ENCODE peak calls at places on chromosomes 4 and X, in nine cellular contexts. I is Panc1; K is breast epithelium; T is CD8-positive, alpha-beta memory T cell; B is CD4-positive, CD25-positive, alpha-beta regulatory T cell; V is AG04450; M is cardiac muscle cell; C is ovary; F is thoracic aorta. S is an unnamed sample. For H3K9me3, the result is how much of the 10 kb centered on the place peaks cover.

GRCh38 chrX:37652053-37652452 is 33.5 kb upstream of the XK start:
- DNase-seq in I (no peak), K (no peak), T (no peak), B (no peak), V (no peak), M (no peak), C (no peak), F (no peak), S (no peak)

GRCh38 chr4:53199356-53199755 is 166.5 kb downstream of the SCFD2 start:
- DNase-seq in I (no peak), K (no peak), T (no peak), B (no peak), V (no peak), M (no peak), C (no peak), F (no peak), S (no peak)

GRCh38 chr4:6303943-6304342 is 34.3 kb downstream of the WFS1 start:
- DNase-seq in I (no peak), K (no peak), T (no peak), B (no peak), V (no peak), M (no peak), C (no peak), F (no peak), S (no peak)

GRCh38 chrX:105695451-105695850 is 126.9 kb upstream of the NRK start:
- DNase-seq in I (no peak), K (no peak), T (no peak), B (no peak), V (no peak), M (no peak), C (no peak), F (no peak), S (no peak)

GRCh38 chr4:89685690-89686089 is 151.3 kb downstream of the SNCA start:
- DNase-seq in I (no peak), K (no peak), T (no peak), B (no peak), V (no peak), M (no peak), C (no peak), F (no peak), S (no peak)

GRCh38 chr4:56739104-56739777 is 58.1 kb upstream of the HOPX start:
- DNase-seq in I (no peak), K (no peak), T (no peak), B (no peak), V (no peak), M (no peak), C (no peak), F (no peak), S (no peak)

GRCh38 chr4:152304220-152304619 is 231.7 kb downstream of the FBXW7 start:
- DNase-seq in I (no peak), K (no peak), T (no peak), B (no peak), V (no peak), M (no peak), C (no peak), F (no peak), S (no peak)

GRCh38 chr4:43296946-43297528 is 404.5 kb downstream of the GRXCR1 start:
- DNase-seq in I (no peak), K (no peak), T (no peak), B (no peak), V (no peak), M (no peak), C (no peak), F (no peak), S (no peak)

GRCh38 chrX:20116575-20117240 is at the start of gene MAP7D2:
- DNase-seq in I (no peak), K (no peak), T (no peak), B (no peak), V (no peak), M (peak), C (no peak), F (no peak), S (no peak)

GRCh38 chrX:66043584-66043983 is 3.7 kb upstream of the VSIG4 start:
- DNase-seq in I (no peak), K (no peak), T (no peak), B (no peak), V (no peak), M (no peak), C (no peak), F (no peak), S (no peak)

GRCh38 chr4:180665994-180666818 is 1577.0 kb upstream of the TENM3 start:
- DNase-seq in I (peak), K (no peak), T (no peak), B (no peak), V (peak), M (peak), C (no peak), F (no peak), S (peak)

GRCh38 chrX:40663880-40664630 is 16.7 kb upstream of the CXorf38 start:
- DNase-seq in I (no peak), K (no peak), T (no peak), B (no peak), V (no peak), M (peak), C (no peak), F (no peak), S (no peak)

GRCh38 chr4:73726000-73726399 is 14.4 kb upstream of the CXCL8 start:
- DNase-seq in I (no peak), K (no peak), T (no peak), B (no peak), V (peak), M (no peak), C (no peak), F (no peak), S (no peak)

GRCh38 chr4:86014599-86014998 is 345.3 kb downstream of the MAPK10 start:
- DNase-seq in I (no peak), K (no peak), T (no peak), B (no peak), V (no peak), M (peak), C (no peak), F (no peak), S (peak)

GRCh38 chrX:148573119-148573518 is 72.7 kb downstream of the AFF2 start:
- DNase-seq in I (no peak), K (no peak), T (no peak), B (no peak), V (no peak), M (peak), C (no peak), F (no peak), S (no peak)

GRCh38 chr4:177127658-177128057 is 182.0 kb upstream of the NEIL3 start:
- DNase-seq in I (no peak), K (no peak), T (no peak), B (no peak), V (no peak), M (no peak), C (no peak), F (no peak), S (no peak)
- H3K9me3 ChIP-seq in I (under half), K (under half), T (under half), B (under half), V (under half), M (under half), C (under half), F (under half), S (under half)

DNA sequence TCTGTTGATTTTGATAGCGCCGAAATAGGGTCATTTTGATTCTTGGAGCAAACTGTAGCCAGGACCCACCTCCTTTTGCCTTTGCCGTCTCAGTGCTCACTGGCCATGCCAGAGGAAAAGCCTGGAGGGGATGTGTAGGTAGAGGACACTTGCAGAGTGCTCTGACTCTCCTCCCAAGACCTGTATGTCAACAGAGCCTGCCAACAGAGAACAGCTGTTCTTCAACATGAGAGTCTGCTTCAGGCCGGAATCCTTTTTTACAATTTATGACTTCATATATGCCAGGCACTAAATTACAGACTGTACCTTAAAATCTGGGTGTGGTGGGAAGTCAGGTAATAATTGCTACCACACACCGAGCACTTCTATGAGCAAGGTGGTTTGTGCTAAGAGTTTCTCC is 94.2 kb downstream of the KDR start:
- DNase-seq in I (no peak), K (no peak), T (no peak), B (no peak), V (no peak), M (no peak), C (no peak), F (no peak), S (no peak)
- H3K9me3 ChIP-seq in I (under half), K (under half), T (under half), B (under half), V (under half), M (under half), C (under half), F (under half), S (under half)

DNA sequence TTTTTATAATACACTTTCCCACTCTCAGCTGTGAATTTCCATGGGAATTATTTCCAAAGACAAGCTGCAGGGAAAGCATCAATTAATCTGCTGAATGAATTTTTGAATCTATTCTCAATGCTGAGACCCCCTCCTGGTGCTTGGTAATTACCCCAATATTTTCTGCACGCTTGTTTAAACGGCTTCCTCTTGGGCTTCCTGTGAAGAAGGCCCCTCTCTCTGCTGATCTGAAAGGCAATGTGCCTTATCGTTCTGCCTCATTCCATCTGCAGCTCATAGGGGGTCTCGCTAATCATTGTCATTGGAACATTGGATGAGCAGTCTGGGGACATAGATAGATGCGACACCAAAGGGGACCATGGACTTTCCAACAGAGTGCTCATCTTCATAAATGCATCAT is 851.6 kb downstream of the PDHA2 start:
- DNase-seq in I (no peak), K (no peak), T (no peak), B (no peak), V (no peak), M (no peak), C (no peak), F (no peak), S (no peak)
- H3K9me3 ChIP-seq in I (under half), K (under half), T (under half), B (under half), V (under half), M (under half), C (under half), F (under half), S (under half)

GRCh38 chr4:154384012-154384411 is 107.6 kb downstream of the DCHS2 start:
- DNase-seq in I (no peak), K (no peak), T (no peak), B (no peak), V (no peak), M (no peak), C (no peak), F (no peak), S (no peak)
- H3K9me3 ChIP-seq in I (under half), K (under half), T (under half), B (under half), V (under half), M (under half), C (under half), F (under half), S (under half)

GRCh38 chrX:2897311-2897689 is 31.8 kb downstream of the ARSD start:
- DNase-seq in I (no peak), K (no peak), T (no peak), B (no peak), V (no peak), M (peak), C (no peak), F (no peak), S (no peak)

GRCh38 chrX:2901367-2902036 is 27.6 kb downstream of the ARSD start:
- DNase-seq in I (no peak), K (no peak), T (no peak), B (no peak), V (peak), M (no peak), C (no peak), F (no peak), S (no peak)

GRCh38 chrX:2902841-2903240 is 26.3 kb downstream of the ARSD start:
- DNase-seq in I (no peak), K (no peak), T (no peak), B (no peak), V (no peak), M (no peak), C (no peak), F (no peak), S (no peak)

GRCh38 chrX:2894885-2895292 is 34.2 kb downstream of the ARSD start:
- DNase-seq in I (no peak), K (no peak), T (no peak), B (no peak), V (peak), M (peak), C (no peak), F (no peak), S (no peak)

DNA sequence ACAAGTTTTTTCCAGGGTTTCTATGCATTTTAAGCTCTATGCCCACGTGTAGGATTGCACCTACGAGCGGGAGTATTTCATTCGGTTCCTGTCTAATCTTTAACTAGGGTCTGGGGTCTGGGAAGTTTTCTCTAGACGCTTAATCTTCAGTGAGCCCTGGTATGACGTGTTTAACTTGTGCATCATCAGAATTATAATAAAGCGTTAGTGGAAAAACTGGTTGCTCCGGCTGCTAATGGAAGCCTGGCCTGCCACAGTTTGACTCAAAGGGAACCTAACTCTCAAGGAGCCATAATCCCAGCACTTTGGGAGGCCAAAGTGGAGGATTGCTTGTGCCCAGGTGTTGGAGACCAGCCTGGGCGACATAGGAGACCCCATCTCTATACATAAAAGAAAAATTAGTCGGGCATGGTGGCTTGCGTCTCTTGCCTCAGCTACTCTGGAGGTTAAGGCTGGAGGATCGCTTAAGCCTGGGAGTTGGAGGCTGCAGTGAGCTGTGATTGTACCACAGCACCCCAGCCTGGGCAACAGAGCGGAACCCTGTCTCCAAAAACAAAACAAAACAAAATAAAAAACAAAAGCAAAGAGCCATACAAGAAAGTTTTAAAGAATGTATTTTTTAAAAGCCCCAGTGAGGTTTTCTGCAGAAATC is 30.2 kb downstream of the ARSD start:
- DNase-seq in I (no peak), K (peak), T (no peak), B (no peak), V (no peak), M (no peak), C (no peak), F (no peak), S (no peak)
- H3K9me3 ChIP-seq in I (under half), K (under half), T (under half), B (under half), V (under half), M (under half), C (under half), F (under half), S (under half)

GRCh38 chr4:761739-762138 is 56.1 kb downstream of the PCGF3 start:
- DNase-seq in I (no peak), K (no peak), T (no peak), B (no peak), V (no peak), M (no peak), C (no peak), F (no peak), S (no peak)
- H3K9me3 ChIP-seq in I (under half), K (under half), T (under half), B (under half), V (under half), M (under half), C (under half), F (half or more), S (under half)

GRCh38 chr4:54230479-54231418 is 1.7 kb downstream of the PDGFRA start:
- DNase-seq in I (no peak), K (peak), T (no peak), B (no peak), V (no peak), M (peak), C (peak), F (no peak), S (no peak)
- H3K9me3 ChIP-seq in I (under half), K (under half), T (under half), B (under half), V (under half), M (under half), C (under half), F (under half), S (under half)

DNA sequence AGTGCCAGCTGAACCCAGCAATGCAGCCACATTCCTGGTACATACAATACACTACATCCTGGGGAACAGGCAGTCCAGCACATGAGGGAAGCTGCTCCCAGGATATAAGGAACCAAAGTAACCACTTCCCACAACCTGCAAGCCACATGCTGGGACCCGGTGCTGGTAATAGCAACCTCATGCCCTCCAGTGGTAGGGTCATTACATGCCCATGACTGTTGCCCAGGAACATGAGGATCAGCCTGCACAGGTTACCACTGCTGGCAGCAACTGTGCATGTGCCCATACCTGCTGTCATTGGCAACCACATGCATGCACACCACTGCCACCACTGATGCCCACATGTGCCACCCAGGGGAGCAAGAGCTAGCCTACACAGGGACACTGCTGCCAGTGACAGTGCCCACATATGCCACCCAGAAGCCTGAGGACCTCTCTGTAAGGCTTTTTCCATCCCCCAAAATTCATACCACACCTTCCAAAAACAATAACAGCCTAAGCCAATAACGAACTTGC is 1982.5 kb downstream of the ARAP2 start:
- DNase-seq in I (no peak), K (no peak), T (no peak), B (no peak), V (no peak), M (no peak), C (no peak), F (no peak), S (no peak)
- H3K9me3 ChIP-seq in I (under half), K (under half), T (under half), B (under half), V (under half), M (under half), C (under half), F (under half), S (under half)

GRCh38 chr4:19159874-19160273 is 1091.8 kb upstream of the SLIT2 start:
- DNase-seq in I (no peak), K (no peak), T (no peak), B (no peak), V (no peak), M (no peak), C (no peak), F (no peak), S (no peak)
- H3K9me3 ChIP-seq in I (under half), K (under half), T (under half), B (under half), V (under half), M (under half), C (under half), F (under half), S (under half)

DNA sequence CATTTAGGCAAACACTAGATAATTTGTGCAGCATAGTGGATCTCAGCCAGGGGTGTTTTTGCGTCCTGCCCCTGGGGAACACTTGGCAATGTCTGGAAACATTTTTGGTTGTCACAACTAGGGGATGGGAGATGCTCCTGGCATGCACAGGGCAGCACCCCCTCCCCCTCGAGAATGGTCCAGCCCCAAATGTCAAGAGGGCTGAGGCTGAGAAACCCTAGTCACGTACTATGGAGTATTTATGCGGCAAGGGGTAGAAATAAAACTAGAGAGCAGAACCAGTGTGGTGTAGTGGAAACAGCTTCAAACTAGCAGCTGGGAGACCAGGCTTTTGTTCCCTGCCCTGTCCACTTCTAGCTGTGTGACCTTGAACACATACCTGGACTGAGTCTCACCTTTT is 38.2 kb upstream of the CLCN4 start:
- DNase-seq in I (no peak), K (no peak), T (no peak), B (no peak), V (no peak), M (no peak), C (no peak), F (no peak), S (no peak)
- H3K9me3 ChIP-seq in I (under half), K (under half), T (under half), B (under half), V (under half), M (under half), C (under half), F (under half), S (under half)

S was measured in iPS DF 6.9.